ENCODE peak calls at places on chromosomes 13 and 19, in four cellular contexts. One of them, this sample, is unnamed.
A peak's percentile ranks its signal among the peaks of the same experiment; 100 is the strongest.

GRCh38 chr13:45316210-45316799 is 24.7 kb downstream of the TPT1 start:
- DNase-seq in fibroblast of mammary gland: no peak
- DNase-seq in CD8-positive, alpha-beta T cell: no peak
- DNase-seq in fibroblast of lung: no peak
- DNase-seq in this sample: no peak

GRCh38 chr19:28985201-28985600 is 227.8 kb downstream of the UQCRFS1 start:
- DNase-seq in fibroblast of lung: no peak
- DNase-seq in fibroblast of mammary gland: no peak
- DNase-seq in CD8-positive, alpha-beta T cell: no peak
- DNase-seq in this sample: no peak

GRCh38 chr13:75749407-75749806 is 113.3 kb downstream of the LMO7 start:
- DNase-seq in fibroblast of mammary gland: peak; percentile 59
- DNase-seq in fibroblast of lung: peak; percentile 59
- DNase-seq in CD8-positive, alpha-beta T cell: no peak
- DNase-seq in this sample: no peak

GRCh38 chr19:5048727-5049553 is 80.0 kb downstream of the KDM4B start:
- DNase-seq in fibroblast of mammary gland: peak; percentile 64
- DNase-seq in fibroblast of lung: peak; percentile 53
- DNase-seq in CD8-positive, alpha-beta T cell: no peak
- DNase-seq in this sample: no peak

GRCh38 chr19:10260141-10260584 is 8.1 kb downstream of the MRPL4 start:
- DNase-seq in fibroblast of lung: no peak
- DNase-seq in CD8-positive, alpha-beta T cell: no peak
- DNase-seq in fibroblast of mammary gland: no peak
- DNase-seq in this sample: peak; percentile 22

GRCh38 chr19:869245-870177 is 10.0 kb downstream of the CFD start:
- DNase-seq in CD8-positive, alpha-beta T cell: no peak
- DNase-seq in fibroblast of lung: peak; percentile 96
- DNase-seq in fibroblast of mammary gland: peak; percentile 96
- DNase-seq in this sample: no peak

GRCh38 chr19:16045171-16045570 is 31.1 kb upstream of the TPM4 start:
- DNase-seq in fibroblast of lung: no peak
- DNase-seq in fibroblast of mammary gland: no peak
- DNase-seq in CD8-positive, alpha-beta T cell: no peak
- DNase-seq in this sample: no peak

GRCh38 chr19:49442354-49442753 is 1.0 kb upstream of the SLC17A7 start:
- DNase-seq in CD8-positive, alpha-beta T cell: no peak
- DNase-seq in fibroblast of lung: no peak
- DNase-seq in fibroblast of mammary gland: no peak
- DNase-seq in this sample: no peak

GRCh38 chr13:30158774-30159445 is 148.4 kb downstream of the KATNAL1 start:
- DNase-seq in fibroblast of mammary gland: peak; percentile 91
- DNase-seq in fibroblast of lung: peak; percentile 68
- DNase-seq in CD8-positive, alpha-beta T cell: no peak
- DNase-seq in this sample: no peak

GRCh38 chr19:588758-589692 is 656 bp upstream of the HCN2 start:
- DNase-seq in fibroblast of lung: no peak
- DNase-seq in CD8-positive, alpha-beta T cell: no peak
- DNase-seq in fibroblast of mammary gland: no peak
- DNase-seq in this sample: no peak

GRCh38 chr19:13132471-13133166 is 14.6 kb downstream of the NACC1 start:
- DNase-seq in CD8-positive, alpha-beta T cell: peak; percentile 36
- DNase-seq in fibroblast of mammary gland: peak; percentile 78
- DNase-seq in fibroblast of lung: peak; percentile 33
- DNase-seq in this sample: no peak

GRCh38 chr19:14871619-14872230 is 14.2 kb downstream of the OR7A17 start:
- DNase-seq in CD8-positive, alpha-beta T cell: no peak
- DNase-seq in fibroblast of lung: peak; percentile 38
- DNase-seq in fibroblast of mammary gland: peak; percentile 11
- DNase-seq in this sample: peak; percentile 33

GRCh38 chr13:94431569-94431968 is 47.9 kb downstream of the DCT start:
- DNase-seq in fibroblast of lung: peak; percentile 76
- DNase-seq in CD8-positive, alpha-beta T cell: no peak
- DNase-seq in fibroblast of mammary gland: peak; percentile 43
- DNase-seq in this sample: no peak
- TF ChIP-seq CTCF in fibroblast of lung: peak; percentile 62
- TF ChIP-seq CTCF in CD8-positive, alpha-beta T cell: no peak
- TF ChIP-seq CTCF in fibroblast of mammary gland: peak; percentile 38
- TF ChIP-seq CTCF in this sample: no peak

GRCh38 chr13:91955546-91956355 is 557.3 kb downstream of the GPC5 start:
- DNase-seq in CD8-positive, alpha-beta T cell: no peak
- DNase-seq in fibroblast of mammary gland: no peak
- DNase-seq in fibroblast of lung: no peak
- DNase-seq in this sample: no peak
- TF ChIP-seq CTCF in CD8-positive, alpha-beta T cell: no peak
- TF ChIP-seq CTCF in fibroblast of mammary gland: no peak
- TF ChIP-seq CTCF in fibroblast of lung: no peak
- TF ChIP-seq CTCF in this sample: no peak

GRCh38 chr19:18845961-18846360 is 14.2 kb downstream of the UPF1 start:
- DNase-seq in fibroblast of mammary gland: no peak
- DNase-seq in CD8-positive, alpha-beta T cell: no peak
- DNase-seq in fibroblast of lung: no peak
- DNase-seq in this sample: no peak

GRCh38 chr19:18844806-18845329 is 13.1 kb downstream of the UPF1 start:
- DNase-seq in fibroblast of lung: no peak
- DNase-seq in fibroblast of mammary gland: no peak
- DNase-seq in CD8-positive, alpha-beta T cell: no peak
- DNase-seq in this sample: no peak

GRCh38 chr19:18847516-18848463 is 16.0 kb downstream of the UPF1 start:
- DNase-seq in fibroblast of mammary gland: peak; percentile 93
- DNase-seq in CD8-positive, alpha-beta T cell: no peak
- DNase-seq in fibroblast of lung: peak; percentile 54
- DNase-seq in this sample: no peak

GRCh38 chr19:18848860-18849661 is 17.3 kb downstream of the UPF1 start:
- DNase-seq in fibroblast of mammary gland: peak; percentile 90
- DNase-seq in CD8-positive, alpha-beta T cell: no peak
- DNase-seq in fibroblast of lung: peak; percentile 67
- DNase-seq in this sample: no peak

GRCh38 chr19:18846862-18847515 is 15.2 kb downstream of the UPF1 start:
- DNase-seq in CD8-positive, alpha-beta T cell: peak; percentile 54
- DNase-seq in fibroblast of lung: peak; percentile 80
- DNase-seq in fibroblast of mammary gland: peak; percentile 82
- DNase-seq in this sample: peak; percentile 78
- TF ChIP-seq CTCF in CD8-positive, alpha-beta T cell: peak; percentile 78
- TF ChIP-seq CTCF in fibroblast of lung: peak; percentile 96
- TF ChIP-seq CTCF in fibroblast of mammary gland: peak; percentile 88
- TF ChIP-seq CTCF in this sample: peak; percentile 84

GRCh38 chr13:77026783-77027621 is at the start of gene FBXL3:
- DNase-seq in CD8-positive, alpha-beta T cell: peak; percentile 68
- DNase-seq in fibroblast of mammary gland: peak; percentile 89
- DNase-seq in fibroblast of lung: peak; percentile 91
- DNase-seq in this sample: peak; percentile 93
- TF ChIP-seq CTCF in CD8-positive, alpha-beta T cell: no peak
- TF ChIP-seq CTCF in fibroblast of mammary gland: no peak
- TF ChIP-seq CTCF in fibroblast of lung: no peak
- TF ChIP-seq CTCF in this sample: no peak

GRCh38 chr19:30318936-30319335 is 53.2 kb upstream of the ZNF536 start:
- DNase-seq in fibroblast of lung: no peak
- DNase-seq in CD8-positive, alpha-beta T cell: no peak
- DNase-seq in fibroblast of mammary gland: no peak
- DNase-seq in this sample: no peak

GRCh38 chr19:30318261-30318660 is 53.9 kb upstream of the ZNF536 start:
- DNase-seq in fibroblast of mammary gland: no peak
- DNase-seq in CD8-positive, alpha-beta T cell: no peak
- DNase-seq in fibroblast of lung: no peak
- DNase-seq in this sample: no peak

GRCh38 chr19:30316000-30316491 is 56.1 kb upstream of the ZNF536 start:
- DNase-seq in fibroblast of mammary gland: no peak
- DNase-seq in fibroblast of lung: no peak
- DNase-seq in CD8-positive, alpha-beta T cell: no peak
- DNase-seq in this sample: no peak

GRCh38 chr19:30316560-30317106 is 55.6 kb upstream of the ZNF536 start:
- DNase-seq in fibroblast of lung: no peak
- DNase-seq in CD8-positive, alpha-beta T cell: no peak
- DNase-seq in fibroblast of mammary gland: no peak
- DNase-seq in this sample: no peak

GRCh38 chr19:30317403-30317802 is 54.8 kb upstream of the ZNF536 start:
- DNase-seq in fibroblast of mammary gland: no peak
- DNase-seq in fibroblast of lung: no peak
- DNase-seq in CD8-positive, alpha-beta T cell: no peak
- DNase-seq in this sample: no peak
- TF ChIP-seq CTCF in fibroblast of mammary gland: no peak
- TF ChIP-seq CTCF in fibroblast of lung: no peak
- TF ChIP-seq CTCF in CD8-positive, alpha-beta T cell: no peak
- TF ChIP-seq CTCF in this sample: no peak

GRCh38 chr19:38556521-38557174 is 61.1 kb downstream of the MAP4K1 start:
- DNase-seq in fibroblast of lung: no peak
- DNase-seq in fibroblast of mammary gland: no peak
- DNase-seq in CD8-positive, alpha-beta T cell: no peak
- DNase-seq in this sample: no peak
- TF ChIP-seq CTCF in fibroblast of lung: peak; percentile 12
- TF ChIP-seq CTCF in fibroblast of mammary gland: peak; percentile 22
- TF ChIP-seq CTCF in CD8-positive, alpha-beta T cell: no peak
- TF ChIP-seq CTCF in this sample: peak; percentile 22

DNA sequence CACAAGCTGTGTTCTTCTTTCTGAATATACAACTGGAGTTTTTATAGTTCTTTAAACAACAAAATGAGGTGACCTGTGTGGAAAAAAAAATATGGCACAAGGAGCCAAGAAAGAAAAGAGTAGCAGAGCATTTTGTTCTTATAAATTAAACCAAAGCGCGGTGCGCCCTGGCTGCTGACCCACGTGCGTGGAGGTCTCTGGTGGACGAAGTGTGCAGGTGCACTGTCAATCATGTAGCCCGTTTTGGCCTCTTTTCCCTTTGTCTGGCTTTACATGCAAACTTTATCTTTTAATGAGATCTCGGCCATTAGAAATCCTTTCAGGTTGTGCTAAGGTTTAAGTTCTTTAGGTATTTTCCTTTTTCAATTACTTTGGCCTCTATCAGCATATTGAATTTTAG is 443.8 kb upstream of the SLC10A2 start:
- DNase-seq in fibroblast of mammary gland: no peak
- DNase-seq in fibroblast of lung: no peak
- DNase-seq in CD8-positive, alpha-beta T cell: no peak
- DNase-seq in this sample: no peak
- TF ChIP-seq CTCF in fibroblast of mammary gland: no peak
- TF ChIP-seq CTCF in fibroblast of lung: no peak
- TF ChIP-seq CTCF in CD8-positive, alpha-beta T cell: no peak
- TF ChIP-seq CTCF in this sample: no peak